ENCODE peak calls at places on chromosomes 3 and 15, in eight cellular contexts. X is HCT116, Y is astrocyte of the spinal cord, K is NT2/D1, C is heart left ventricle, V is psoas muscle, N is GM23248, H is tibial nerve. G is an unnamed sample.

GRCh38 chr3:57538465-57538864 is 5.7 kb downstream of the DNAH12 start:
- DNase-seq in N (no peak), C (no peak), V (no peak), K (no peak), H (no peak), X (no peak), Y (no peak), G (peak; percentile 81)

GRCh38 chr15:95760508-95760907 is 570.0 kb upstream of the NR2F2 start:
- DNase-seq in V (peak; percentile 12), C (no peak), K (peak; percentile 57), Y (no peak), X (no peak), H (no peak), N (no peak), G (no peak)

GRCh38 chr3:185727873-185728272 is 97.0 kb downstream of the IGF2BP2 start:
- DNase-seq in H (no peak), C (no peak), X (no peak), K (no peak), N (no peak), V (no peak), Y (no peak), G (no peak)

GRCh38 chr3:119292666-119293065 is 1.5 kb upstream of the ARHGAP31 start:
- DNase-seq in X (no peak), C (no peak), K (no peak), Y (no peak), N (no peak), V (no peak), H (no peak), G (no peak)

GRCh38 chr15:68612979-68613740 is 34.4 kb downstream of the CORO2B start:
- DNase-seq in X (no peak), K (no peak), V (no peak), Y (no peak), C (no peak), H (no peak), N (peak; percentile 45), G (no peak)

GRCh38 chr15:81413851-81414250 is 39.8 kb upstream of the TMC3 start:
- DNase-seq in Y (no peak), C (no peak), K (no peak), N (no peak), V (no peak), H (no peak), X (no peak), G (no peak)

GRCh38 chr15:93943607-93944006 is 287.8 kb upstream of the MCTP2 start:
- DNase-seq in H (no peak), Y (no peak), C (no peak), N (peak; percentile 50), K (no peak), V (no peak), X (no peak), G (no peak)

GRCh38 chr15:101142711-101143110 is 109.1 kb downstream of the CHSY1 start:
- DNase-seq in V (no peak), X (no peak), C (no peak), K (no peak), Y (no peak), H (no peak), N (no peak), G (no peak)

GRCh38 chr15:33124275-33124674 is 70.2 kb downstream of the FMN1 start:
- DNase-seq in X (no peak), K (no peak), H (no peak), V (no peak), C (no peak), Y (no peak), N (no peak), G (no peak)

GRCh38 chr15:33131880-33132279 is 62.6 kb downstream of the FMN1 start:
- DNase-seq in X (no peak), Y (peak; percentile 75), K (no peak), C (no peak), H (no peak), V (no peak), N (no peak), G (no peak)

GRCh38 chr15:33126559-33127290 is 67.8 kb downstream of the FMN1 start:
- DNase-seq in K (peak; percentile 25), N (peak; percentile 94), Y (peak; percentile 97), C (peak; percentile 74), X (peak; percentile 72), H (peak; percentile 71), V (peak; percentile 68), G (peak; percentile 65)

DNA sequence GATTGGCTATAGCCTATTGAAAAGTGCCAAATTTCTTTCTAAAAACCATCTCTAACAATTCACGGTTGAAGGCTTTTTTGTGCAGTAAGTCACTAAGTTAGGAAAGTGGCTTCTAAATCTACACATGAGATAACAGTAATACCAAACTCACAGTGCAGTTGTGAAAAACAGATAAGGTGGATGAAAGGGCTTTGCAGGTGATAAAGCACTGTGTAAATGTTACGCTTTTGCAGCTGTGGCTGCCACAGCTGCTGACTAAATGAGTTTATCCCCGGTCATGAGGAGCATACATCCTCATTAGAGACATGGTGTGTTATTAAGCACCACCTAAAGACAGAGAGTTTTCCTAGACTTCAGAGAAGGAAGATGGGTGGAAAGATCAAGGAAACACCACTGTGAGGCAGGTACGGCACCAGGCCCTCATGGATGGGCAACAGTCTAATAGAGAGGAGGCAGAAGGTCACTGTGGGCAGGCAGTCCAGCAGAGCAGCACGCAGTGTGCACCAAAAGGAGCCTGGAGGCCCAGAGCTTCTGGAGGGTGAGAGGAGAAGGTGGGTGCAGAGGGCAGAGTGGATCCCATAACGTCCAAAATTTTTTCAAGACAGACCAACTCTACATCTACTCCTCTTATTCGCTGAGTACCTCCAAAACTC is 68.5 kb downstream of the FMN1 start:
- DNase-seq in C (no peak), Y (no peak), X (no peak), V (no peak), K (no peak), N (no peak), H (no peak), G (no peak)
- H3K4me3 ChIP-seq in C (no peak overlapping the region), Y (no peak overlapping the region), X (no peak overlapping the region), V (no peak overlapping the region), K (no peak overlapping the region), N (no peak overlapping the region), H (no peak overlapping the region), G (no peak overlapping the region)

GRCh38 chr15:65611888-65612615 is 1.1 kb upstream of the INTS14 start:
- DNase-seq in V (no peak), C (no peak), N (peak; percentile 7), X (no peak), K (no peak), Y (no peak), H (no peak), G (no peak)
- H3K4me3 ChIP-seq in V (peak overlapping the region; percentile 91), C (peak overlapping the region; percentile 97), N (peak overlapping the region; percentile 91), X (peak overlapping the region; percentile 72), K (peak overlapping the region; percentile 97), Y (peak overlapping the region; percentile 72), H (peak overlapping the region; percentile 66), G (peak overlapping the region; percentile 94)

GRCh38 chr15:40595219-40595618 is 1.2 kb downstream of the KNL1 start:
- DNase-seq in X (no peak), H (no peak), C (no peak), K (no peak), V (no peak), Y (peak; percentile 7), N (peak; percentile 12), G (no peak)
- H3K4me3 ChIP-seq in X (peak overlapping the region; percentile 89), H (no peak overlapping the region), C (peak overlapping the region; percentile 80), K (peak overlapping the region; percentile 88), V (peak overlapping the region; percentile 73), Y (peak overlapping the region; percentile 95), N (peak overlapping the region; percentile 93), G (peak overlapping the region; percentile 63)

DNA sequence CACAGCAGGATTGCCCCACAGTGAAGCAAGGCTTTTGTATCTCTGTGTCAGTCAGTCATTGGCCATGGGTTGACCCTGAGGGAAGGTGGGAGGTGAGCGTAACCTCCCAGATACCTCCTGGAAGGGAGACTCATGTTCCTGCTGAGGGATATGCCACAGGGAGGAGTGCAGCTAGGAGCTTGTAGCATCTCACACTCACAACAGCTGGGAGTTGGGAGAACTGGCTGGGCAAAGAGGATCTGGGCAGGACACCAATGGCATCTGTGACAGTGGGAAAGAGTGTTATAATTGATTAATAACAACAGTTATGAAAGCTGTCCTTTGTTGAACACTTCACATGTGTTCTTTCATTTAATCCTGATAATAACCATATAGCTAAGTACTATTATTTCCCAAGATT is 171.0 kb downstream of the TLE3 start:
- DNase-seq in K (no peak), Y (no peak), H (no peak), C (no peak), N (no peak), X (no peak), V (no peak), G (no peak)
- H3K4me3 ChIP-seq in K (no peak overlapping the region), Y (no peak overlapping the region), H (no peak overlapping the region), C (no peak overlapping the region), N (no peak overlapping the region), X (no peak overlapping the region), V (no peak overlapping the region), G (no peak overlapping the region)

GRCh38 chr3:83649692-83650091 is 1309.1 kb upstream of the CADM2 start:
- DNase-seq in C (no peak), V (no peak), X (no peak), H (no peak), Y (no peak), K (no peak), N (no peak), G (no peak)

DNA sequence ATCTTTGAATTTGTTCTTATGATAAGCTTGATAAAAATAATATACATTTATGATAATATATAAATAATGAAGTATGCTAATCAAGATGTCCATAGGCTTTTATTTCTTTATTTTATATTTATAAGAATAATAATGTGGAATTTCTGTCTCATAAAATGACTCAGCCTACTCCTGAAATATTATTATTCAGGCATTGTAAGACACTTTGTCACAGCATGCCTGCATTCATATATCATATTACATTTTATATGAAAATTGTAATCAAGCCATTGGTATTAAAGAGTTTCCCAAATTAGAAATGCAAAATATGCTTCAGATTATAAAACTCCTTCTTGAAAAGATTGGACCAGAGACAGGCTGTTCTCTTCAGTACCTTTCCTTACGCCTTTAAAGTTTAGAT is 1303.7 kb upstream of the CADM2 start:
- DNase-seq in X (no peak), H (no peak), V (no peak), Y (no peak), C (no peak), K (no peak), N (no peak), G (no peak)
- H3K4me3 ChIP-seq in X (no peak overlapping the region), H (no peak overlapping the region), V (no peak overlapping the region), Y (no peak overlapping the region), C (no peak overlapping the region), K (no peak overlapping the region), N (no peak overlapping the region), G (no peak overlapping the region)

DNA sequence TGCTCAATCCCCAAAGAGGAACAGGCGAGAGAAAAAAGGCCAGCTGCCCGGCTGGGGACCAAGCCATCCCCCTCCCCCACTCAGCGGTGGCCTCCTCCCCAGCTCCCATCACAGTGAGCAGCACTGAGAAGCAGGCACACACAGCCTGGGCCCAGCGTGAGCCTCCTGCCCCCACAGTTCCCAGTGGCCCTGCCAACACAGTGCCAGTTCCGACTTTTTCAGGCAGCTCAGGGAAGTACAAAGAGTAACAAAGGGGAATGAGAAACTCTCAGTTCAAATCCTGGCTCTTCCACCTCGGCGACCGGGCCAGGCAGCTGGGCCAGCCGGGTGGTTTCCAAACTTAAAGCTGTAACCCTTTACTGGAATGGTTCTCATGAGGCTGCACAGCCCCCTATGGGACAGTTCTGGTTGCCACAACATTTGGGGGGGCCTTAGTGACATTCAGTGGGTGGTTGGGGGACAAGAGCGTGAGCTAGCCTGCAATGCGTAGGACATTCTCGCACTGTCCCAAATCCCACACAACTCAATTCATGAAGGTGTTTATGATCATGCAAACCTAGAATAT is 18.4 kb downstream of the TNK2 start:
- DNase-seq in Y (no peak), V (peak; percentile 24), C (peak; percentile 26), H (no peak), K (no peak), X (no peak), N (no peak), G (no peak)
- H3K4me3 ChIP-seq in Y (no peak overlapping the region), V (peak overlapping the region; percentile 31), C (no peak overlapping the region), H (no peak overlapping the region), K (no peak overlapping the region), X (no peak overlapping the region), N (no peak overlapping the region), G (no peak overlapping the region)

GRCh38 chr3:178217479-178217878 is 318.8 kb upstream of the KCNMB2 start:
- DNase-seq in V (no peak), K (no peak), Y (no peak), C (no peak), N (no peak), H (no peak), X (no peak), G (no peak)
- H3K4me3 ChIP-seq in V (no peak overlapping the region), K (no peak overlapping the region), Y (no peak overlapping the region), C (no peak overlapping the region), N (no peak overlapping the region), H (no peak overlapping the region), X (no peak overlapping the region), G (no peak overlapping the region)